ENCODE peak calls at places on chromosomes 6 and 20, in seven cellular contexts. O is body of pancreas, T is GM20000, G is tibial artery, Y is H9, K is tibial nerve, F is esophagus squamous epithelium. B is an unnamed sample.
A peak's percentile ranks its signal among the peaks of the same experiment; 100 is the strongest.

GRCh38 chr6:40955181-40955550 is 83.9 kb downstream of the UNC5CL start:
- DNase-seq in T (no peak), O (no peak), Y (no peak), K (no peak), F (no peak), G (no peak), B (no peak)

GRCh38 chr20:59027746-59028320 is 4.3 kb downstream of the ATP5F1E start:
- DNase-seq in K (no peak), T (no peak), G (no peak), F (no peak), O (no peak), Y (no peak), B (no peak)

GRCh38 chr6:145508107-145508506 is 227.2 kb downstream of the EPM2A start:
- DNase-seq in G (no peak), T (no peak), K (no peak), Y (peak; percentile 53), O (no peak), F (no peak), B (no peak)

GRCh38 chr6:44189257-44189656 is 27.5 kb upstream of the MYMX start:
- DNase-seq in G (no peak), O (no peak), Y (no peak), T (no peak), K (no peak), F (no peak), B (no peak)

GRCh38 chr6:112886415-112886814 is 539.3 kb downstream of the RFPL4B start:
- DNase-seq in G (no peak), T (no peak), K (no peak), Y (no peak), O (no peak), F (no peak), B (no peak)

GRCh38 chr20:59785986-59786753 is 147.3 kb downstream of the SYCP2 start:
- DNase-seq in Y (peak; percentile 9), O (no peak), T (no peak), F (no peak), G (peak; percentile 42), K (peak; percentile 1), B (no peak)

GRCh38 chr6:33172307-33173227 is 19.7 kb downstream of the COL11A2 start:
- DNase-seq in T (peak; percentile 70), F (no peak), K (no peak), G (no peak), Y (peak; percentile 56), O (no peak), B (peak; percentile 73)

GRCh38 chr20:25300496-25301170 is 52.7 kb downstream of the PYGB start:
- DNase-seq in G (no peak), K (no peak), T (no peak), F (no peak), O (no peak), Y (no peak), B (no peak)

GRCh38 chr20:40563296-40563950 is 125.6 kb downstream of the MAFB start:
- DNase-seq in K (no peak), T (no peak), G (peak; percentile 70), O (no peak), Y (no peak), F (peak; percentile 6), B (no peak)

GRCh38 chr20:36377348-36378326 is 71.5 kb downstream of the DLGAP4 start:
- DNase-seq in K (no peak), Y (peak; percentile 49), T (no peak), G (no peak), O (no peak), F (no peak), B (no peak)

GRCh38 chr20:14431568-14431967 is 94.2 kb upstream of the FLRT3 start:
- DNase-seq in O (no peak), Y (no peak), T (no peak), F (no peak), G (no peak), K (no peak), B (no peak)

GRCh38 chr6:115091461-115091860 is 748.6 kb upstream of the HS3ST5 start:
- DNase-seq in K (no peak), O (no peak), Y (no peak), T (no peak), F (no peak), G (no peak), B (no peak)

GRCh38 chr20:5557123-5557522 is 193.1 kb upstream of the SHLD1 start:
- DNase-seq in T (peak; percentile 36), F (no peak), G (no peak), O (peak; percentile 35), Y (peak; percentile 66), K (peak; percentile 58), B (peak; percentile 50)

GRCh38 chr6:9482030-9482731 is 932.7 kb downstream of the TFAP2A start:
- DNase-seq in G (no peak), O (no peak), F (no peak), K (no peak), Y (no peak), T (no peak), B (no peak)

GRCh38 chr20:40639956-40640355 is 49.1 kb downstream of the MAFB start:
- DNase-seq in F (no peak), Y (no peak), O (no peak), T (no peak), G (no peak), K (no peak), B (no peak)

GRCh38 chr20:24959591-24960301 is 10.7 kb downstream of the CST7 start:
- DNase-seq in F (no peak), Y (peak; percentile 17), O (no peak), T (no peak), K (no peak), G (no peak), B (no peak)

GRCh38 chr20:9290331-9290730 is 221.4 kb downstream of the PLCB4 start:
- DNase-seq in Y (no peak), F (no peak), T (no peak), O (no peak), G (no peak), K (no peak), B (no peak)

DNA sequence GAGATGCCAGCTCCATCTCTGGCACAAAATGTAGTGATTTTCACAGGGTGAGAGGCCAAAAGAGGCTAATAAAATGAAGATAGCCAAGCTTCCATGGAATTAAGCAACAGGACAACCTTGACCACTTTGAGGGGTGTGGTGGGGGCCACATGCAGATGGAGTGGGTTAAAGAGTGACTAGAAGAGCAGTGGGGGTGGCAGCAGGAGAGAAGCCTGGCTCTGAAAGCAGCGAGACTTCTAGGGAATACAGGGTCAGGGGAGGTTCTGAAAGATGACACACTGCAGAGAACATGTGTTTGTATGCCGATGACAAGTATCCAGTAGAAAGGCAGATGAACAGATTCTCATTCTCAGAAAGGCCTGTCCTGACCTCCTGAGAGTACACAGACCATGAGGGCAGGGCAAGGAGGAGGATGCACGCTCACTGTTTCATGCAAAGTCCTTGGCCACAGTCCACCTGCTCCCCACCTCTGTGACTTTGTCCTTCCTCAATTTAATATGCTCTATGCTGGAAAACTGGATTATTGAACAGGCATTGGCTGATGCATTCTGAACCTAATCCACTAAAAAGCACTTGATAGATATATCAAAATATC is 2.8 kb downstream of the LPA start:
- DNase-seq in F (no peak), G (no peak), O (no peak), K (no peak), T (no peak), Y (no peak), B (no peak)
- TF ChIP-seq CTCF in F (no peak), G (no peak), O (no peak), K (no peak), T (no peak), Y (no peak), B (no peak)

DNA sequence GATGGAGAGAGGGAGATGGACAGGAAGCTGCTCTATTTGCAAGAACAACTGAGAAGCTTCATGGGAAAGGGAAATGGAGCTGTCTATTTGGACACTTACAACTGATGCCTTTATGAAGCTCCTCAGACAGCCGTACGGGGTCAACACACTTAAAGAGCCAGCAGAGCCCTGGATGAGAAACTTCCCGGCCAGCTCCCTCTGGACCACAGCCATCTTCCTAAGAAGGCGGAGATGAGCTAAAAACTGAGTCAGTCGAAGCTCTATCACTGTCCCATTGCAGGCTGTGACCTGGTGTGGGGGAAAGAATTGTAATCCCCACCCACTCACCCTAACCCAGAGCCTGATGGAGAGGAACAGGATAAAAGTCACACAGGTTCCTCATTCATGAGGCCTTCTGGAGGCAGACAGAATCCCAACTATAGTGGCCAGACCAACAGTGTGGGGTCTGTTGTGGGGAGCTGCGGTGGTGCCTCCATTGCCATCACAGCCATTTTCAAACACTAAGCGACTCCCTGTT is 360.3 kb upstream of the JARID2 start:
- DNase-seq in K (no peak), F (no peak), G (no peak), T (no peak), Y (no peak), O (no peak), B (no peak)
- TF ChIP-seq CTCF in K (no peak), F (no peak), G (no peak), T (no peak), Y (no peak), O (no peak), B (no peak)

GRCh38 chr20:15593061-15593460 is 980.2 kb downstream of the KIF16B start:
- DNase-seq in F (no peak), T (no peak), G (no peak), O (no peak), Y (no peak), K (no peak), B (no peak)

GRCh38 chr20:15594296-15594695 is 979.0 kb downstream of the KIF16B start:
- DNase-seq in F (no peak), T (no peak), G (no peak), O (peak; percentile 38), K (no peak), Y (no peak), B (no peak)

GRCh38 chr20:15597306-15597705 is 975.9 kb downstream of the KIF16B start:
- DNase-seq in F (no peak), G (no peak), Y (no peak), T (no peak), K (no peak), O (no peak), B (no peak)

GRCh38 chr20:15599961-15600360 is 973.3 kb downstream of the KIF16B start:
- DNase-seq in F (no peak), O (no peak), T (no peak), Y (no peak), K (no peak), G (no peak), B (no peak)

GRCh38 chr20:15596220-15596875 is 976.9 kb downstream of the KIF16B start:
- DNase-seq in K (no peak), T (no peak), F (no peak), Y (no peak), O (no peak), G (no peak), B (no peak)
- TF ChIP-seq CTCF in K (no peak), T (no peak), F (no peak), Y (no peak), O (no peak), G (no peak), B (no peak)

DNA sequence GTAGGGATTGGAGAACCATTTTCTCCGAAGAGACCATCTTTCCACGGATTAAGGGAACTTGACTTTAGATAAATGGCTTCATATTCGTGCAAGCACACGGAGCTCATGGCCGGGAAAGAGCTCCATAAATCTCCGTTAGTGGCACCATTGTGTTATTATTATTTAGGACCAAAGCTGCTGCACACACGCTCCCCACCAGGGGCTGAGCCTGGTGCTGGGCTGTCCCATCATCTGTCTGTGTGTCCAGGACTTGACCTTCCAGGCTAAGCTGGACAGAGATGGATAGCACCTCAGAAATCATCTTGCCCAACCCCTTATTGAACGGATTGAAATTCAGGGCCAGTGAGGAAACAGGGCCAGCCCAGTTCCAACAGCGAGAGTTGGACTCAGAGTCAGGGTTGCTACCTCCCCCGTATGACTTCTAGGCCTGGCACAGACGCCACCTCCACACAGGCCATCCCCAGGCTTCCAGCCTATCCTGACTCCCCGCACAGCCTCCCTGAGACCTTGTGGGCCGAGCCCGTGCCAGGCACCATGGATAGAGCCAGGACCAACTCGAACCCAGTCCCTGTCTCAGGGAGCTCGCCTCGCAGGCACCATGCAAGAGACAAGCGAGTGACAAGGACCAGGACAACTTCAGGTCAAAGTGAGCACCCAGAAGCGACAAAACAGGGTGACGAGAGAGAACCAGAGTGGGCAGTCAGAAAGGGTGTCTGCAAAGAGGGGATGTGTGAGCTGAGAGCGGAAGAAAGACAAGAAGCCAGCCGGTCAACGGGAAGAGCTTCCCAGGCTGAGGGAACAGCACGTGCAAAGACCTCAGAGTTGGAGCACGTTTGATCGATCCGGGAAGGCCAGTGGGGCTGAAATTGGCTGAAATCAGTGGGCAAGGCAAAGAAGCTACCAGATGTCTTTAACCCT is 45.4 kb downstream of the KIAA1755 start:
- DNase-seq in F (no peak), G (peak; percentile 60), T (no peak), K (no peak), Y (no peak), O (no peak), B (no peak)
- TF ChIP-seq CTCF in F (no peak), G (no peak), T (no peak), K (no peak), Y (peak; percentile 36), O (no peak), B (no peak)